ENCODE peak calls at places on chromosomes 11 and 22, in five cellular contexts. One of them, this sample, is unnamed.

GRCh38 chr22:39543095-39543494 is 10.5 kb upstream of the RPS19BP1 start:
- DNase-seq in SK-N-SH: peak
- DNase-seq in HepG2: no peak
- DNase-seq in HCT116: no peak
- DNase-seq in K562: peak
- DNase-seq in this sample: no peak

GRCh38 chr11:119322360-119322739 is 5.4 kb upstream of the MCAM start:
- DNase-seq in SK-N-SH: no peak
- DNase-seq in HepG2: no peak
- DNase-seq in HCT116: no peak
- DNase-seq in K562: peak
- DNase-seq in this sample: no peak

GRCh38 chr11:8257003-8257664 is 6.5 kb downstream of the LMO1 start:
- DNase-seq in SK-N-SH: no peak
- DNase-seq in HepG2: no peak
- DNase-seq in HCT116: no peak
- DNase-seq in K562: no peak
- DNase-seq in this sample: no peak

GRCh38 chr11:8207080-8208000 is 38.5 kb upstream of the RIC3 start:
- DNase-seq in SK-N-SH: peak
- DNase-seq in HepG2: no peak
- DNase-seq in HCT116: no peak
- DNase-seq in K562: no peak
- DNase-seq in this sample: no peak

GRCh38 chr22:40463017-40463631 is 92.7 kb downstream of the SGSM3 start:
- DNase-seq in SK-N-SH: no peak
- DNase-seq in HepG2: no peak
- DNase-seq in HCT116: no peak
- DNase-seq in K562: peak
- DNase-seq in this sample: no peak

GRCh38 chr22:41021655-41022454 is 70.5 kb upstream of the EP300 start:
- DNase-seq in SK-N-SH: peak
- DNase-seq in HepG2: peak
- DNase-seq in HCT116: peak
- DNase-seq in K562: peak
- DNase-seq in this sample: no peak

GRCh38 chr11:35248558-35249323 is 109.8 kb downstream of the CD44 start:
- DNase-seq in SK-N-SH: no peak
- DNase-seq in HepG2: no peak
- DNase-seq in HCT116: no peak
- DNase-seq in K562: no peak
- DNase-seq in this sample: no peak

GRCh38 chr11:114063149-114063828 is 3.8 kb downstream of the ZBTB16 start:
- DNase-seq in SK-N-SH: no peak
- DNase-seq in HepG2: no peak
- DNase-seq in HCT116: no peak
- DNase-seq in K562: no peak
- DNase-seq in this sample: no peak

GRCh38 chr11:337711-338110 is 17.1 kb upstream of the IFITM3 start:
- DNase-seq in SK-N-SH: no peak
- DNase-seq in HepG2: no peak
- DNase-seq in HCT116: no peak
- DNase-seq in K562: no peak
- DNase-seq in this sample: no peak

GRCh38 chr11:10581481-10582019 is 13.1 kb upstream of the LYVE1 start:
- DNase-seq in SK-N-SH: no peak
- DNase-seq in HepG2: no peak
- DNase-seq in HCT116: no peak
- DNase-seq in K562: peak
- DNase-seq in this sample: no peak

GRCh38 chr11:134818531-134818930 is 406.5 kb upstream of the B3GAT1 start:
- DNase-seq in SK-N-SH: no peak
- DNase-seq in HepG2: no peak
- DNase-seq in HCT116: no peak
- DNase-seq in K562: no peak
- DNase-seq in this sample: no peak

GRCh38 chr22:17112491-17113042 is 8.6 kb downstream of the TMEM121B start:
- DNase-seq in SK-N-SH: no peak
- DNase-seq in HepG2: no peak
- DNase-seq in HCT116: no peak
- DNase-seq in K562: no peak
- DNase-seq in this sample: no peak

GRCh38 chr11:133907841-133908241 is 48.9 kb downstream of the IGSF9B start:
- DNase-seq in SK-N-SH: no peak
- DNase-seq in HepG2: no peak
- DNase-seq in HCT116: no peak
- DNase-seq in K562: no peak
- DNase-seq in this sample: no peak

GRCh38 chr22:36405671-36406070 is 17.9 kb upstream of the MYH9 start:
- DNase-seq in SK-N-SH: no peak
- DNase-seq in HepG2: no peak
- DNase-seq in HCT116: no peak
- DNase-seq in K562: no peak
- DNase-seq in this sample: no peak

GRCh38 chr11:17267576-17267975 is 9.0 kb upstream of the NUCB2 start:
- DNase-seq in SK-N-SH: no peak
- DNase-seq in HepG2: no peak
- DNase-seq in HCT116: peak
- DNase-seq in K562: no peak
- DNase-seq in this sample: peak

GRCh38 chr22:22941831-22942510 is 54.4 kb downstream of the IGLL5 start:
- DNase-seq in SK-N-SH: no peak
- DNase-seq in HepG2: no peak
- DNase-seq in HCT116: no peak
- DNase-seq in K562: no peak
- DNase-seq in this sample: no peak

GRCh38 chr22:18076060-18076497 is 1.7 kb upstream of the PEX26 start:
- DNase-seq in SK-N-SH: peak
- DNase-seq in HepG2: peak
- DNase-seq in HCT116: peak
- DNase-seq in K562: peak
- DNase-seq in this sample: peak

GRCh38 chr11:112268406-112268805 is 7.7 kb upstream of the PLET1 start:
- DNase-seq in SK-N-SH: no peak
- DNase-seq in HepG2: no peak
- DNase-seq in HCT116: no peak
- DNase-seq in K562: no peak
- DNase-seq in this sample: no peak

GRCh38 chr11:1356007-1356435 is 33.7 kb upstream of the BRSK2 start:
- DNase-seq in SK-N-SH: peak
- DNase-seq in HepG2: no peak
- DNase-seq in HCT116: no peak
- DNase-seq in K562: peak
- DNase-seq in this sample: no peak

GRCh38 chr11:109798521-109798920 is 294.7 kb upstream of the ZC3H12C start:
- DNase-seq in SK-N-SH: no peak
- DNase-seq in HepG2: no peak
- DNase-seq in HCT116: no peak
- DNase-seq in K562: no peak
- DNase-seq in this sample: no peak

GRCh38 chr11:82865841-82866240 is 34.4 kb downstream of the PRCP start:
- DNase-seq in SK-N-SH: no peak
- DNase-seq in HepG2: no peak
- DNase-seq in HCT116: no peak
- DNase-seq in K562: no peak
- DNase-seq in this sample: no peak

GRCh38 chr11:126138636-126139540 is 72.6 kb downstream of the RPUSD4 start:
- DNase-seq in SK-N-SH: no peak
- DNase-seq in HepG2: no peak
- DNase-seq in HCT116: no peak
- DNase-seq in K562: no peak
- DNase-seq in this sample: no peak

GRCh38 chr11:72716291-72716690 is 35.9 kb downstream of the ARAP1 start:
- DNase-seq in SK-N-SH: peak
- DNase-seq in HepG2: no peak
- DNase-seq in HCT116: no peak
- DNase-seq in K562: no peak
- DNase-seq in this sample: no peak

GRCh38 chr22:48717883-48718817 is 1109.5 kb downstream of the BRD1 start:
- DNase-seq in SK-N-SH: no peak
- DNase-seq in HepG2: no peak
- DNase-seq in HCT116: no peak
- DNase-seq in K562: no peak
- DNase-seq in this sample: no peak

GRCh38 chr22:43011079-43011478 is 3.9 kb downstream of the PACSIN2 start:
- DNase-seq in SK-N-SH: no peak
- DNase-seq in HepG2: peak
- DNase-seq in HCT116: no peak
- DNase-seq in K562: no peak
- DNase-seq in this sample: no peak

GRCh38 chr11:1397146-1397861 is 7.6 kb downstream of the BRSK2 start:
- DNase-seq in SK-N-SH: no peak
- DNase-seq in HepG2: no peak
- DNase-seq in HCT116: no peak
- DNase-seq in K562: no peak
- DNase-seq in this sample: no peak

GRCh38 chr11:37352485-37352884 is 754.4 kb upstream of the RAG2 start:
- DNase-seq in SK-N-SH: no peak
- DNase-seq in HepG2: no peak
- DNase-seq in HCT116: no peak
- DNase-seq in K562: no peak
- DNase-seq in this sample: no peak

GRCh38 chr22:35150163-35151107 is 84.5 kb downstream of the ISX start:
- DNase-seq in SK-N-SH: peak
- DNase-seq in HepG2: peak
- DNase-seq in HCT116: peak
- DNase-seq in K562: peak
- DNase-seq in this sample: peak

GRCh38 chr11:134652586-134653255 is 240.7 kb upstream of the B3GAT1 start:
- DNase-seq in SK-N-SH: no peak
- DNase-seq in HepG2: no peak
- DNase-seq in HCT116: no peak
- DNase-seq in K562: no peak
- DNase-seq in this sample: no peak

GRCh38 chr22:31148953-31149627 is 8.8 kb upstream of the PLA2G3 start:
- DNase-seq in SK-N-SH: peak
- DNase-seq in HepG2: peak
- DNase-seq in HCT116: peak
- DNase-seq in K562: peak
- DNase-seq in this sample: peak

GRCh38 chr22:41768420-41768819 is 32.1 kb upstream of the CCDC134 start:
- DNase-seq in SK-N-SH: no peak
- DNase-seq in HepG2: no peak
- DNase-seq in HCT116: no peak
- DNase-seq in K562: no peak
- DNase-seq in this sample: no peak

GRCh38 chr22:24555160-24555495 is 190 bp upstream of the GUCD1 start:
- DNase-seq in SK-N-SH: peak
- DNase-seq in HepG2: peak
- DNase-seq in HCT116: peak
- DNase-seq in K562: peak
- DNase-seq in this sample: peak

GRCh38 chr22:46388647-46389046 is 53.1 kb downstream of the TRMU start:
- DNase-seq in SK-N-SH: no peak
- DNase-seq in HepG2: no peak
- DNase-seq in HCT116: no peak
- DNase-seq in K562: no peak
- DNase-seq in this sample: no peak
- TF ChIP-seq SIN3A in SK-N-SH: no peak
- TF ChIP-seq SIN3A in HepG2: no peak
- TF ChIP-seq SIN3A in HCT116: no peak
- TF ChIP-seq SIN3A in K562: no peak
- TF ChIP-seq SIN3A in this sample: no peak

DNA sequence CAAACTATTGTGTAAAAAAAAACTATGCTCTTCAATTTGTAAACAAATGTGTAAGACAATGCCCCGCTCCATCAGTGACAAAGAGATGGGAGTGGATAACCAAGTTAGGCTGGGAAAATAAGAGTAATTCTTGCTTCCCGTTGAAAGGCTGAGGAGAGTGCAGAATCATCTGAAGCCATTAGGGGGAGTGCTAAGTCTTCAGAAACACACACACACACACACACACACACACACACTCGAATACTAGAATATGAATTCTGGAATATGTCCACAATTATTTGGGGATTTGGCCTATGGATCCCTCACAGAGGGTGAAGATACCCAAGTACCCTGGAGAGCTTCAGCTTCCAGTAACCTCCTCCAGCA is 27.8 kb upstream of the ROBO3 start:
- DNase-seq in SK-N-SH: peak
- DNase-seq in HepG2: peak
- DNase-seq in HCT116: peak
- DNase-seq in K562: peak
- DNase-seq in this sample: peak
- TF ChIP-seq CTCF in SK-N-SH: peak
- TF ChIP-seq CTCF in HepG2: peak
- TF ChIP-seq CTCF in HCT116: peak
- TF ChIP-seq CTCF in K562: peak
- TF ChIP-seq CTCF in this sample: peak

GRCh38 chr11:12157241-12157661 is 46.9 kb downstream of the MICAL2 start:
- DNase-seq in SK-N-SH: no peak
- DNase-seq in HepG2: no peak
- DNase-seq in HCT116: no peak
- DNase-seq in K562: no peak
- DNase-seq in this sample: no peak
- TF ChIP-seq SIN3A in SK-N-SH: no peak
- TF ChIP-seq SIN3A in HepG2: no peak
- TF ChIP-seq SIN3A in HCT116: no peak
- TF ChIP-seq SIN3A in K562: no peak
- TF ChIP-seq SIN3A in this sample: no peak

DNA sequence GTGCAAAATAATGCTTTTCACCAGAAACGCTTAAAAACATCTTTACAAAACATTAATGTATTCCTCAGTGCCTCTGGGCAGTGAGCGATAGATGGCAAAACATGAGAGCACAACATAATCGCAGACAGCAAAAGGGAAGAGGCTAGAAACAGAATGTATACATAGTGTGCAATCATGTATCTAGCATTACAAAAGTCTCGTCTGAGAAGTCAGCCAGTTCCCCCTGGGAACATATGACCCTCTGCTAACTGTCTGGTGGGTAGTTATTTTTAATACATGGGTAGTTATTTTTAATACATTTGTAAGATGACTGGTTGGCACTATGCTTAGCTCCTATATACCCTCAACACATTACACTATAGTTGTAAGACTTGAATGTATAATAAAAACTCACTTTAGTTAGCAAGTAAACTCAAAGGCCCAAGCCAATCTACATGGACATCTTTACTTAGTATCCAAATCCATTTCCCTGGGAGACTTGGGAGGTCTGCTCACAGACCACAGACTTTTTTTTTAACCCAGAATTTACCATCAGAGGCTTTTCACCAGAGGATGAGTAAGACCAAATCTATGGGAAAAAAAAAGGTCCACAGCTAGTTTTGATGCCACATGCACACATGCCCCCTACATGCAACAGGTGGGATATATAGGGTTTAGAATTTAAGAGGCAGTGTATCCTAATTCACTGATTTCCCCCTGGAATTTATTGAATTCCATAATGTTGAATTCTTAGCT is 71.7 kb downstream of the AMBRA1 start:
- DNase-seq in SK-N-SH: no peak
- DNase-seq in HepG2: no peak
- DNase-seq in HCT116: no peak
- DNase-seq in K562: no peak
- DNase-seq in this sample: no peak
- TF ChIP-seq CTCF in SK-N-SH: peak
- TF ChIP-seq CTCF in HepG2: peak
- TF ChIP-seq CTCF in HCT116: no peak
- TF ChIP-seq CTCF in K562: peak
- TF ChIP-seq CTCF in this sample: peak

This sample was measured in Panc1.